ENCODE peak calls at places on chromosome 1, in nine cellular contexts. One of them, this sample, is unnamed. For H3K4me1, the result is how much of the 10 kb centered on the place peaks cover.

GRCh38 chr1:106831511-106831910 is 225.0 kb upstream of the PRMT6 start:
- DNase-seq in cardiac muscle cell: no peak
- DNase-seq in uterus: no peak
- DNase-seq in transverse colon: no peak
- DNase-seq in heart left ventricle: no peak
- DNase-seq in pancreas: no peak
- DNase-seq in esophagus squamous epithelium: no peak
- DNase-seq in GM23338: no peak
- DNase-seq in left ventricle myocardium inferior: no peak
- DNase-seq in this sample: no peak

GRCh38 chr1:38138498-38139233 is 92.1 kb upstream of the POU3F1 start:
- DNase-seq in cardiac muscle cell: peak
- DNase-seq in uterus: peak
- DNase-seq in transverse colon: peak
- DNase-seq in heart left ventricle: peak
- DNase-seq in pancreas: peak
- DNase-seq in esophagus squamous epithelium: no peak
- DNase-seq in GM23338: no peak
- DNase-seq in left ventricle myocardium inferior: peak
- DNase-seq in this sample: peak

GRCh38 chr1:162040657-162041056 is 17.0 kb upstream of the OLFML2B start:
- DNase-seq in cardiac muscle cell: peak
- DNase-seq in uterus: no peak
- DNase-seq in transverse colon: no peak
- DNase-seq in heart left ventricle: no peak
- DNase-seq in pancreas: no peak
- DNase-seq in esophagus squamous epithelium: no peak
- DNase-seq in GM23338: peak
- DNase-seq in left ventricle myocardium inferior: no peak
- DNase-seq in this sample: no peak

GRCh38 chr1:14674030-14674429 is 75.5 kb downstream of the KAZN start:
- DNase-seq in cardiac muscle cell: no peak
- DNase-seq in uterus: no peak
- DNase-seq in transverse colon: no peak
- DNase-seq in heart left ventricle: no peak
- DNase-seq in pancreas: no peak
- DNase-seq in esophagus squamous epithelium: no peak
- DNase-seq in GM23338: no peak
- DNase-seq in left ventricle myocardium inferior: no peak
- DNase-seq in this sample: no peak

GRCh38 chr1:152111515-152111968 is 3.7 kb downstream of the TCHH start:
- DNase-seq in cardiac muscle cell: no peak
- DNase-seq in uterus: no peak
- DNase-seq in transverse colon: no peak
- DNase-seq in heart left ventricle: no peak
- DNase-seq in pancreas: peak
- DNase-seq in esophagus squamous epithelium: no peak
- DNase-seq in GM23338: peak
- DNase-seq in left ventricle myocardium inferior: no peak
- DNase-seq in this sample: no peak

GRCh38 chr1:16026723-16027484 is 5.1 kb downstream of the CLCNKA start:
- DNase-seq in cardiac muscle cell: peak
- DNase-seq in uterus: peak
- DNase-seq in transverse colon: peak
- DNase-seq in heart left ventricle: no peak
- DNase-seq in pancreas: peak
- DNase-seq in esophagus squamous epithelium: no peak
- DNase-seq in GM23338: peak
- DNase-seq in left ventricle myocardium inferior: no peak
- DNase-seq in this sample: no peak

GRCh38 chr1:183303325-183303645 is 114.9 kb downstream of the NMNAT2 start:
- DNase-seq in cardiac muscle cell: no peak
- DNase-seq in uterus: no peak
- DNase-seq in transverse colon: no peak
- DNase-seq in heart left ventricle: no peak
- DNase-seq in pancreas: no peak
- DNase-seq in esophagus squamous epithelium: no peak
- DNase-seq in GM23338: no peak
- DNase-seq in left ventricle myocardium inferior: no peak
- DNase-seq in this sample: no peak

GRCh38 chr1:6593810-6594209 is 8.9 kb downstream of the KLHL21 start:
- DNase-seq in cardiac muscle cell: no peak
- DNase-seq in uterus: no peak
- DNase-seq in transverse colon: no peak
- DNase-seq in heart left ventricle: no peak
- DNase-seq in pancreas: no peak
- DNase-seq in esophagus squamous epithelium: no peak
- DNase-seq in GM23338: no peak
- DNase-seq in left ventricle myocardium inferior: no peak
- DNase-seq in this sample: no peak

GRCh38 chr1:54255026-54255425 is 55.1 kb downstream of the MRPL37 start:
- DNase-seq in cardiac muscle cell: no peak
- DNase-seq in uterus: no peak
- DNase-seq in transverse colon: no peak
- DNase-seq in heart left ventricle: no peak
- DNase-seq in pancreas: no peak
- DNase-seq in esophagus squamous epithelium: no peak
- DNase-seq in GM23338: no peak
- DNase-seq in left ventricle myocardium inferior: no peak
- DNase-seq in this sample: no peak

GRCh38 chr1:171965802-171966201 is 124.5 kb downstream of the DNM3 start:
- DNase-seq in cardiac muscle cell: no peak
- DNase-seq in uterus: no peak
- DNase-seq in transverse colon: no peak
- DNase-seq in heart left ventricle: no peak
- DNase-seq in pancreas: no peak
- DNase-seq in esophagus squamous epithelium: no peak
- DNase-seq in GM23338: no peak
- DNase-seq in left ventricle myocardium inferior: no peak
- DNase-seq in this sample: no peak

GRCh38 chr1:29379438-29380073 is 143.2 kb downstream of the PTPRU start:
- DNase-seq in cardiac muscle cell: no peak
- DNase-seq in uterus: no peak
- DNase-seq in transverse colon: no peak
- DNase-seq in heart left ventricle: no peak
- DNase-seq in pancreas: no peak
- DNase-seq in esophagus squamous epithelium: no peak
- DNase-seq in GM23338: peak
- DNase-seq in left ventricle myocardium inferior: no peak
- DNase-seq in this sample: no peak

GRCh38 chr1:214044438-214045214 is 56.9 kb downstream of the PROX1 start:
- DNase-seq in cardiac muscle cell: no peak
- DNase-seq in uterus: no peak
- DNase-seq in transverse colon: no peak
- DNase-seq in heart left ventricle: no peak
- DNase-seq in pancreas: no peak
- DNase-seq in esophagus squamous epithelium: no peak
- DNase-seq in GM23338: peak
- DNase-seq in left ventricle myocardium inferior: no peak
- DNase-seq in this sample: no peak

GRCh38 chr1:173364827-173365226 is 112.3 kb upstream of the PRDX6 start:
- DNase-seq in cardiac muscle cell: no peak
- DNase-seq in uterus: no peak
- DNase-seq in transverse colon: no peak
- DNase-seq in heart left ventricle: no peak
- DNase-seq in pancreas: no peak
- DNase-seq in esophagus squamous epithelium: no peak
- DNase-seq in GM23338: peak
- DNase-seq in left ventricle myocardium inferior: no peak
- DNase-seq in this sample: no peak

GRCh38 chr1:87778896-87779295 is 450.2 kb downstream of the LMO4 start:
- DNase-seq in cardiac muscle cell: no peak
- DNase-seq in uterus: no peak
- DNase-seq in transverse colon: no peak
- DNase-seq in heart left ventricle: no peak
- DNase-seq in pancreas: no peak
- DNase-seq in esophagus squamous epithelium: no peak
- DNase-seq in GM23338: peak
- DNase-seq in left ventricle myocardium inferior: no peak
- DNase-seq in this sample: no peak

GRCh38 chr1:109197163-109198042 is 16.3 kb upstream of the SARS1 start:
- DNase-seq in cardiac muscle cell: peak
- DNase-seq in uterus: no peak
- DNase-seq in transverse colon: no peak
- DNase-seq in heart left ventricle: peak
- DNase-seq in pancreas: no peak
- DNase-seq in esophagus squamous epithelium: no peak
- DNase-seq in GM23338: no peak
- DNase-seq in left ventricle myocardium inferior: peak
- DNase-seq in this sample: peak

GRCh38 chr1:54885863-54886723 is 902 bp downstream of the DHCR24 start:
- DNase-seq in cardiac muscle cell: peak
- DNase-seq in uterus: no peak
- DNase-seq in transverse colon: peak
- DNase-seq in heart left ventricle: no peak
- DNase-seq in pancreas: peak
- DNase-seq in esophagus squamous epithelium: no peak
- DNase-seq in GM23338: peak
- DNase-seq in left ventricle myocardium inferior: no peak
- DNase-seq in this sample: no peak

GRCh38 chr1:153608742-153609584 is 4.0 kb downstream of the S100A16 start:
- DNase-seq in cardiac muscle cell: peak
- DNase-seq in uterus: peak
- DNase-seq in transverse colon: peak
- DNase-seq in heart left ventricle: peak
- DNase-seq in pancreas: no peak
- DNase-seq in esophagus squamous epithelium: no peak
- DNase-seq in GM23338: peak
- DNase-seq in left ventricle myocardium inferior: peak
- DNase-seq in this sample: peak

GRCh38 chr1:50705699-50706098 is 254.4 kb downstream of the FAF1 start:
- DNase-seq in cardiac muscle cell: no peak
- DNase-seq in uterus: no peak
- DNase-seq in transverse colon: no peak
- DNase-seq in heart left ventricle: no peak
- DNase-seq in pancreas: no peak
- DNase-seq in esophagus squamous epithelium: no peak
- DNase-seq in GM23338: no peak
- DNase-seq in left ventricle myocardium inferior: no peak
- DNase-seq in this sample: no peak

GRCh38 chr1:208607616-208608015 is 363.4 kb upstream of the PLXNA2 start:
- DNase-seq in cardiac muscle cell: no peak
- DNase-seq in uterus: no peak
- DNase-seq in transverse colon: no peak
- DNase-seq in heart left ventricle: no peak
- DNase-seq in pancreas: no peak
- DNase-seq in esophagus squamous epithelium: no peak
- DNase-seq in GM23338: no peak
- DNase-seq in left ventricle myocardium inferior: no peak
- DNase-seq in this sample: no peak

GRCh38 chr1:205270271-205270670 is 42.5 kb downstream of the TMCC2 start:
- DNase-seq in cardiac muscle cell: no peak
- DNase-seq in uterus: no peak
- DNase-seq in transverse colon: no peak
- DNase-seq in heart left ventricle: no peak
- DNase-seq in pancreas: no peak
- DNase-seq in esophagus squamous epithelium: no peak
- DNase-seq in GM23338: no peak
- DNase-seq in left ventricle myocardium inferior: no peak
- DNase-seq in this sample: no peak

GRCh38 chr1:183223467-183223866 is 37.4 kb downstream of the LAMC2 start:
- DNase-seq in cardiac muscle cell: no peak
- DNase-seq in uterus: no peak
- DNase-seq in transverse colon: no peak
- DNase-seq in heart left ventricle: no peak
- DNase-seq in pancreas: no peak
- DNase-seq in esophagus squamous epithelium: no peak
- DNase-seq in GM23338: no peak
- DNase-seq in left ventricle myocardium inferior: no peak
- DNase-seq in this sample: no peak

GRCh38 chr1:89962742-89963075 is 32.2 kb upstream of the ZNF326 start:
- DNase-seq in cardiac muscle cell: no peak
- DNase-seq in uterus: no peak
- DNase-seq in transverse colon: no peak
- DNase-seq in heart left ventricle: no peak
- DNase-seq in pancreas: no peak
- DNase-seq in esophagus squamous epithelium: no peak
- DNase-seq in GM23338: no peak
- DNase-seq in left ventricle myocardium inferior: no peak
- DNase-seq in this sample: no peak

GRCh38 chr1:32372149-32372756 is 9.9 kb downstream of the TSSK3 start:
- DNase-seq in cardiac muscle cell: no peak
- DNase-seq in uterus: no peak
- DNase-seq in transverse colon: no peak
- DNase-seq in heart left ventricle: no peak
- DNase-seq in pancreas: no peak
- DNase-seq in esophagus squamous epithelium: no peak
- DNase-seq in GM23338: no peak
- DNase-seq in left ventricle myocardium inferior: no peak
- DNase-seq in this sample: no peak
- TF ChIP-seq CTCF in cardiac muscle cell: no peak
- TF ChIP-seq CTCF in uterus: no peak
- TF ChIP-seq CTCF in transverse colon: no peak
- TF ChIP-seq CTCF in heart left ventricle: no peak
- TF ChIP-seq CTCF in pancreas: no peak
- TF ChIP-seq CTCF in esophagus squamous epithelium: no peak
- TF ChIP-seq CTCF in GM23338: peak
- TF ChIP-seq CTCF in left ventricle myocardium inferior: no peak
- TF ChIP-seq CTCF in this sample: no peak

GRCh38 chr1:175314300-175314699 is 121.7 kb upstream of the KIAA0040 start:
- DNase-seq in cardiac muscle cell: no peak
- DNase-seq in uterus: no peak
- DNase-seq in transverse colon: no peak
- DNase-seq in heart left ventricle: no peak
- DNase-seq in pancreas: no peak
- DNase-seq in esophagus squamous epithelium: no peak
- DNase-seq in GM23338: no peak
- DNase-seq in left ventricle myocardium inferior: peak
- DNase-seq in this sample: no peak
- H3K4me1 ChIP-seq in cardiac muscle cell: under half
- H3K4me1 ChIP-seq in uterus: under half
- H3K4me1 ChIP-seq in transverse colon: under half
- H3K4me1 ChIP-seq in heart left ventricle: under half
- H3K4me1 ChIP-seq in pancreas: under half
- H3K4me1 ChIP-seq in esophagus squamous epithelium: under half
- H3K4me1 ChIP-seq in GM23338: under half
- H3K4me1 ChIP-seq in left ventricle myocardium inferior: under half
- H3K4me1 ChIP-seq in this sample: under half

DNA sequence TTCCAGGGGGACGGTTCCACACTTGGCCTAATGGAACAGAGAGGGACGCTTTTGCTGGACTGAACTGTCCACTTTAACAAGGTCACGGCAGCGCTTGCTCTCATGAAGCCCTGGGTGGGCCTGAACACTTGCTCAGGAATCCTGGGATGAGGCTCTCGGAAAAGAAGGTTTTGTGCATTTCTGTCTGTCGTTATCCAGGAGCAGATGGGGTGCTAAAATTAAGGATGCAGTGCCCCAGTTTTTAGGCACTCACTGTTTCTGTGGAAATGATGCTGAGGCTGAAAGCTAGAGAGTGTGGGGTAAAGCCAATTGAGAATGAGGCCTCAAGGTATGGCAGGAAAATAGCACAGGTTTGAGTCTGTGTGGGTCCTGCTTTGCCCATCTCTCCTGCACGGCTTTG is 111.0 kb downstream of the DAB1 start:
- DNase-seq in cardiac muscle cell: no peak
- DNase-seq in uterus: no peak
- DNase-seq in transverse colon: no peak
- DNase-seq in heart left ventricle: no peak
- DNase-seq in pancreas: no peak
- DNase-seq in esophagus squamous epithelium: no peak
- DNase-seq in GM23338: no peak
- DNase-seq in left ventricle myocardium inferior: no peak
- DNase-seq in this sample: no peak
- H3K4me3 ChIP-seq in cardiac muscle cell: no peak
- H3K4me3 ChIP-seq in uterus: no peak
- H3K4me3 ChIP-seq in transverse colon: no peak
- H3K4me3 ChIP-seq in heart left ventricle: no peak
- H3K4me3 ChIP-seq in pancreas: no peak
- H3K4me3 ChIP-seq in esophagus squamous epithelium: no peak
- H3K4me3 ChIP-seq in GM23338: no peak
- H3K4me3 ChIP-seq in left ventricle myocardium inferior: no peak
- H3K4me3 ChIP-seq in this sample: no peak

GRCh38 chr1:185733818-185734709 is at the start of gene HMCN1:
- DNase-seq in cardiac muscle cell: peak
- DNase-seq in uterus: peak
- DNase-seq in transverse colon: peak
- DNase-seq in heart left ventricle: peak
- DNase-seq in pancreas: peak
- DNase-seq in esophagus squamous epithelium: no peak
- DNase-seq in GM23338: peak
- DNase-seq in left ventricle myocardium inferior: peak
- DNase-seq in this sample: peak
- TF ChIP-seq CTCF in cardiac muscle cell: peak
- TF ChIP-seq CTCF in uterus: no peak
- TF ChIP-seq CTCF in transverse colon: peak
- TF ChIP-seq CTCF in heart left ventricle: no peak
- TF ChIP-seq CTCF in pancreas: no peak
- TF ChIP-seq CTCF in esophagus squamous epithelium: no peak
- TF ChIP-seq CTCF in GM23338: peak
- TF ChIP-seq CTCF in left ventricle myocardium inferior: peak
- TF ChIP-seq CTCF in this sample: no peak

This sample was measured in psoas muscle.